ENCODE peak calls at places on chromosome 17, in nine cellular contexts. W, T, S, U, I, X, R, E and V are unnamed samples.

GRCh38 chr17:34354637-34355036 is 1.6 kb upstream of the CCL13 start:
- DNase-seq in W (no peak), T (no peak), S (peak; percentile 65), U (no peak), I (no peak), X (no peak), R (no peak), E (peak; percentile 28), V (no peak)

GRCh38 chr17:31792007-31792585 is 66.9 kb downstream of the COPRS start:
- DNase-seq in W (no peak), T (no peak), S (no peak), U (no peak), I (no peak), X (no peak), R (no peak), E (no peak), V (no peak)

GRCh38 chr17:36880506-36880905 is 56.8 kb upstream of the LHX1 start:
- DNase-seq in W (no peak), T (no peak), S (no peak), U (no peak), I (no peak), X (no peak), R (no peak), E (no peak), V (no peak)

GRCh38 chr17:34076743-34077631 is 178.1 kb upstream of the CCL2 start:
- DNase-seq in W (no peak), T (no peak), S (no peak), U (no peak), I (no peak), X (no peak), R (no peak), E (no peak), V (no peak)

GRCh38 chr17:55540414-55541091 is 29.3 kb upstream of the SMIM36 start:
- DNase-seq in W (no peak), T (no peak), S (no peak), U (no peak), I (peak; percentile 19), X (no peak), R (no peak), E (peak; percentile 31), V (no peak)

GRCh38 chr17:36813357-36813756 is 123.9 kb upstream of the LHX1 start:
- DNase-seq in W (no peak), T (no peak), S (no peak), U (no peak), I (no peak), X (no peak), R (no peak), E (no peak), V (no peak)

GRCh38 chr17:48541574-48542113 is 3.3 kb downstream of the HOXB2 start:
- DNase-seq in W (peak; percentile 37), T (no peak), S (peak; percentile 78), U (peak; percentile 40), I (peak; percentile 76), X (peak; percentile 42), R (no peak), E (peak; percentile 75), V (no peak)

GRCh38 chr17:37239690-37240344 is 136.0 kb upstream of the C17orf78 start:
- DNase-seq in W (no peak), T (no peak), S (peak; percentile 23), U (peak; percentile 7), I (peak; percentile 46), X (no peak), R (no peak), E (peak; percentile 62), V (no peak)

GRCh38 chr17:8438441-8438840 is 2.8 kb downstream of the NDEL1 start:
- DNase-seq in W (no peak), T (no peak), S (no peak), U (no peak), I (no peak), X (no peak), R (no peak), E (no peak), V (no peak)

GRCh38 chr17:5032865-5033264 is 2.4 kb downstream of the SLC52A1 start:
- DNase-seq in W (no peak), T (no peak), S (no peak), U (no peak), I (no peak), X (no peak), R (no peak), E (no peak), V (no peak)

GRCh38 chr17:78330570-78331224 is 29.2 kb downstream of the SOCS3 start:
- DNase-seq in W (no peak), T (peak; percentile 76), S (no peak), U (no peak), I (no peak), X (no peak), R (no peak), E (no peak), V (no peak)

GRCh38 chr17:65009848-65010247 is 46.7 kb downstream of the GNA13 start:
- DNase-seq in W (no peak), T (no peak), S (no peak), U (no peak), I (no peak), X (no peak), R (no peak), E (no peak), V (no peak)